ENCODE peak calls at places on chromosomes 7 and 10, in eight cellular contexts. C is AG04450, E is GM12865, P is IMR-90, A is fibroblast of pulmonary artery, S is foreskin fibroblast, D is HCT116, Z is tibial artery. M is an unnamed sample.

GRCh38 chr7:42678315-42678714 is 233.6 kb downstream of the C7orf25 start:
- DNase-seq in C (no peak), E (no peak), P (no peak), A (peak; percentile 79), S (peak; percentile 59), D (no peak), Z (no peak), M (no peak)

GRCh38 chr7:47896809-47897423 is 51.4 kb downstream of the PKD1L1 start:
- DNase-seq in C (no peak), E (no peak), P (no peak), A (no peak), S (no peak), D (no peak), Z (no peak), M (no peak)

GRCh38 chr7:27689045-27689877 is 26.6 kb upstream of the HIBADH start:
- DNase-seq in C (no peak), E (peak; percentile 46), P (peak; percentile 31), A (peak; percentile 73), S (no peak), D (no peak), Z (no peak), M (peak; percentile 33)

GRCh38 chr10:113644185-113645120 is 19.4 kb downstream of the NRAP start:
- DNase-seq in C (peak; percentile 27), E (no peak), P (peak; percentile 77), A (peak; percentile 21), S (peak; percentile 18), D (no peak), Z (no peak), M (peak; percentile 32)

GRCh38 chr10:6320320-6321010 is 117.7 kb downstream of the PFKFB3 start:
- DNase-seq in C (no peak), E (peak; percentile 67), P (no peak), A (no peak), S (no peak), D (no peak), Z (no peak), M (no peak)

GRCh38 chr10:26215923-26216576 is 524 bp upstream of the GAD2 start:
- DNase-seq in C (no peak), E (no peak), P (no peak), A (peak; percentile 0), S (no peak), D (no peak), Z (no peak), M (no peak)

GRCh38 chr7:38685851-38686250 is 54.7 kb upstream of the AMPH start:
- DNase-seq in C (no peak), E (no peak), P (no peak), A (no peak), S (no peak), D (no peak), Z (no peak), M (no peak)

GRCh38 chr10:50929670-50930069 is 44.2 kb upstream of the A1CF start:
- DNase-seq in C (no peak), E (no peak), P (no peak), A (peak; percentile 25), S (no peak), D (no peak), Z (no peak), M (peak; percentile 15)

GRCh38 chr10:71246591-71247143 is 34.3 kb downstream of the UNC5B start:
- DNase-seq in C (no peak), E (no peak), P (no peak), A (no peak), S (no peak), D (peak; percentile 56), Z (no peak), M (peak; percentile 99)

GRCh38 chr7:118436663-118437062 is 212.2 kb downstream of the ANKRD7 start:
- DNase-seq in C (no peak), E (no peak), P (no peak), A (no peak), S (no peak), D (no peak), Z (no peak), M (no peak)

GRCh38 chr7:41916450-41916927 is 213.6 kb upstream of the INHBA start:
- DNase-seq in C (peak; percentile 93), E (no peak), P (peak; percentile 99), A (peak; percentile 96), S (peak; percentile 97), D (no peak), Z (peak; percentile 69), M (peak; percentile 94)

GRCh38 chr7:149719050-149719899 is 54.1 kb downstream of the ZNF467 start:
- DNase-seq in C (peak; percentile 16), E (no peak), P (peak; percentile 76), A (peak; percentile 70), S (peak; percentile 72), D (no peak), Z (no peak), M (peak; percentile 64)

GRCh38 chr7:45646996-45647411 is 72.8 kb downstream of the ADCY1 start:
- DNase-seq in C (no peak), E (no peak), P (peak; percentile 8), A (no peak), S (peak; percentile 43), D (no peak), Z (peak; percentile 39), M (no peak)

DNA sequence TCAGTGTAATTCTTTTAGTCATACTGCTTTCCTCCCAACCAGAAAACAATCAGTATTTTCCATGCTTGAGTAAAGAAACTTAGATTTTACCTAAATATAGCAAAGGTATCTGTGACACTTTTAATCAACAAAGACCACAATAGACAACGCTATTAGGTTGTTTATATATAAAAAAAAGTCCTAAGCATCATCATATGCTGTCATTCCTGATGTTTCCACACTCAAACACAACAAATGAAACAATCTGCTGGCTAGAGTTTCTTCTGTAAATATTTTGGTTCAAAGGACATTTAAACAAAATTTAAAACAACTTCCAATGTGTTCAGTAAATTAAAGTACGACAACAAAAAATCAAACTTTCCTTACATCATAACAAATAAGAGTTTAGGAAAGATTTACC is 157.3 kb downstream of the CRPPA start:
- DNase-seq in C (no peak), E (no peak), P (no peak), A (no peak), S (no peak), D (no peak), Z (no peak), M (no peak)
- H3K4me3 ChIP-seq in C (no peak overlapping the region), E (no peak overlapping the region), P (no peak overlapping the region), A (no peak overlapping the region), S (no peak overlapping the region), D (no peak overlapping the region), Z (no peak overlapping the region), M (no peak overlapping the region)

GRCh38 chr7:106312906-106313305 is 28.1 kb upstream of the NAMPT start:
- DNase-seq in C (no peak), E (no peak), P (no peak), A (no peak), S (no peak), D (no peak), Z (no peak), M (no peak)
- TF ChIP-seq CTCF in C (no peak), E (no peak), P (no peak), A (no peak), S (no peak), D (no peak), Z (no peak), M (no peak)

DNA sequence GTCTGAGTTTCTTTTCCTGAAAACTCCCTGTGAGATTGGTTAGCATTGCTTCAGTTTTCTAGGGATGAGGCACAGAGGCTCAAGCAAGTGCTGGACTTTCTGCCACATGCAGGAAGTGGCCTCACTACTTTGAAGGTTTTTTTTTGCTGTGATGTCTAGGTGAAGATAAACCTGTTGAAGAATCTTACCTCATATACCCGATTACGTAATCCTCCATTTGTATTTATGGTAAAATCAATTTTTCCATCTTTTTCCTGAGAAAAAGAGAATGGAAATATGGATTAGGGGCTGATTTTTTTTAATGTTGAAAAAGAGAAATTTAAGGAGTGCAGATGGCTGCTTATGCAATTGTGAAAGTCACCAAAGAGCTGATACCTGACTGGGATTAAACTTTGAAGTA is 23.4 kb downstream of the CBLL1 start:
- DNase-seq in C (no peak), E (no peak), P (no peak), A (no peak), S (no peak), D (no peak), Z (no peak), M (no peak)
- H3K4me3 ChIP-seq in C (no peak overlapping the region), E (no peak overlapping the region), P (no peak overlapping the region), A (no peak overlapping the region), S (no peak overlapping the region), D (no peak overlapping the region), Z (no peak overlapping the region), M (no peak overlapping the region)

DNA sequence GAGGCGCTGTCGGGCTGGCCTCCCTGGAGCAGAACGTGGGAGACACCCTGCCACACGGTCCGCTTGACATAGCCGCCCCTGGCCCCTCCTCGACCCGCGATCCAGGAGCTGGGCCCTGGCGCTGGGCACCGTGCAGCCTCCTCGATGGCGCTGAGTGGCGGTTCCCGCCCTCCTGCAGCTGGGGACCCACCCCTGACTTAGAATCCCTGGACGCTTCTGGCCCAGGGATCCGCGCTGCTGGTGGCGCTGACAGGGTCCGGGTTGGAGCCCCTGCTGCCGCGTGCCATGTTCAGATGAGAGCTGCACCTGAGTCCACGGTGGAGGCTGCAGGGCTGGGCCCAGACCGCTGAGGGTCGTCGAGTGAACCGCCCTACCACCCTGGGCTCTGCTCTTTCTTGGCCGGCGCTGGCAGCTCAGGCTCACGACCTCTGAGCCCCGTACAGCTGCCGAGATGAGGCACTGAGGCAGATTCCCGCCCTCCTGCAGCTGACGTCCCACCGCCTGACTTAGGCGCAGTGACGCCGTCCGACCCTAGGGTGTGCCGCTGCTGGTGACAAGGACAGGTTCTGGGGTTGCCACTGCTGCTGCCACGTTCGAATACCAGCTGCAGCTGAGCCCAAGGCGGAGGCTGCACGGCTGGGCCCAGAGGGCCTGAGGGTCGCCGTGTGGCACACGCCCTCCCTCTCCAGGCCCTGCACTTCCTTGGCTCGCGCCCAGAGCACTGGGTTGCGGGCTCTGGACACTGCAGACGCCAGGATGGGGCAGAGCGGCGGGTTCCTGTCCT is 116.6 kb downstream of the OR13A1 start:
- DNase-seq in C (no peak), E (no peak), P (no peak), A (no peak), S (no peak), D (no peak), Z (no peak), M (no peak)
- TF ChIP-seq CTCF in C (no peak), E (no peak), P (no peak), A (no peak), S (no peak), D (no peak), Z (no peak), M (no peak)

GRCh38 chr10:3668961-3669330 is 116.1 kb downstream of the KLF6 start:
- DNase-seq in C (no peak), E (no peak), P (no peak), A (peak; percentile 17), S (no peak), D (no peak), Z (no peak), M (no peak)
- H3K4me3 ChIP-seq in C (no peak overlapping the region), E (no peak overlapping the region), P (no peak overlapping the region), A (no peak overlapping the region), S (no peak overlapping the region), D (no peak overlapping the region), Z (no peak overlapping the region), M (no peak overlapping the region)

GRCh38 chr7:33918401-33919120 is 13.2 kb downstream of the BMPER start:
- DNase-seq in C (no peak), E (no peak), P (no peak), A (no peak), S (no peak), D (no peak), Z (no peak), M (no peak)
- TF ChIP-seq CTCF in C (no peak), E (no peak), P (no peak), A (no peak), S (no peak), D (no peak), Z (no peak), M (no peak)